ENCODE peak calls at places on chromosomes 11 and 22, in six cellular contexts. D is small intestine; S is transverse colon; A is NT2/D1; U is foreskin fibroblast; Q is naive thymus-derived CD4-positive, alpha-beta T cell. E is an unnamed sample.

GRCh38 chr11:102010776-102011500 is 36.3 kb upstream of the CFAP300 start:
- DNase-seq in D (peak; percentile 86), A (peak; percentile 85), U (peak; percentile 85), S (peak; percentile 79), Q (no peak), E (peak; percentile 79)

GRCh38 chr11:838441-839279 is 3.7 kb downstream of the POLR2L start:
- DNase-seq in U (peak; percentile 62), D (peak; percentile 67), A (no peak), Q (no peak), S (peak; percentile 40), E (no peak)

GRCh38 chr11:64097468-64098317 is 62.0 kb downstream of the FLRT1 start:
- DNase-seq in U (no peak), D (no peak), A (no peak), Q (no peak), S (no peak), E (no peak)

GRCh38 chr22:42716649-42717127 is 4.0 kb downstream of the A4GALT start:
- DNase-seq in S (peak; percentile 50), U (no peak), A (no peak), Q (no peak), D (no peak), E (no peak)

GRCh38 chr11:38019072-38019775 is 1421.2 kb upstream of the RAG2 start:
- DNase-seq in D (no peak), U (no peak), Q (no peak), A (peak; percentile 6), S (no peak), E (peak; percentile 41)

GRCh38 chr11:101030692-101031091 is 98.9 kb downstream of the PGR start:
- DNase-seq in D (no peak), S (no peak), U (no peak), A (no peak), Q (no peak), E (no peak)

GRCh38 chr22:49023879-49024774 is 803.5 kb downstream of the BRD1 start:
- DNase-seq in S (no peak), A (no peak), Q (no peak), D (no peak), U (no peak), E (no peak)

GRCh38 chr22:42792909-42793847 is 63.9 kb downstream of the ARFGAP3 start:
- DNase-seq in D (no peak), Q (no peak), A (no peak), U (no peak), S (no peak), E (no peak)

GRCh38 chr22:23184764-23185113 is 4.4 kb downstream of the BCR start:
- DNase-seq in D (no peak), A (no peak), U (no peak), Q (no peak), S (no peak), E (no peak)

GRCh38 chr11:65381721-65382035 is 768 bp downstream of the SLC25A45 start:
- DNase-seq in Q (no peak), D (peak; percentile 94), S (no peak), U (peak; percentile 41), A (no peak), E (peak; percentile 68)

GRCh38 chr11:115912484-115912945 is 408.3 kb upstream of the CADM1 start:
- DNase-seq in Q (no peak), S (no peak), U (no peak), A (no peak), D (peak; percentile 16), E (no peak)

GRCh38 chr11:66220566-66220935 is 47.9 kb upstream of the RAB1B start:
- DNase-seq in Q (no peak), U (no peak), A (no peak), D (no peak), S (no peak), E (no peak)

GRCh38 chr11:68256331-68256741 is 15.4 kb downstream of the C11orf24 start:
- DNase-seq in S (no peak), Q (no peak), A (no peak), D (no peak), U (peak; percentile 40), E (peak; percentile 49)

GRCh38 chr11:21636561-21636960 is 556.3 kb upstream of the ANO5 start:
- DNase-seq in D (no peak), Q (no peak), S (no peak), U (no peak), A (no peak), E (no peak)

GRCh38 chr11:33551051-33551450 is 149.6 kb downstream of the C11orf91 start:
- DNase-seq in S (no peak), U (no peak), Q (no peak), D (no peak), A (no peak), E (no peak)

GRCh38 chr11:16780698-16781550 is 42.5 kb downstream of the C11orf58 start:
- DNase-seq in S (no peak), Q (no peak), A (no peak), D (no peak), U (no peak), E (no peak)

GRCh38 chr22:18154821-18155390 is 4.9 kb downstream of the USP18 start:
- DNase-seq in D (no peak), A (no peak), U (no peak), S (no peak), Q (no peak), E (no peak)

GRCh38 chr11:45182902-45183301 is 36.5 kb downstream of the PRDM11 start:
- DNase-seq in U (peak; percentile 26), D (peak; percentile 53), S (peak; percentile 51), A (no peak), Q (no peak), E (peak; percentile 56)

GRCh38 chr11:32821917-32822560 is 7.7 kb upstream of the PRRG4 start:
- DNase-seq in U (no peak), Q (no peak), A (no peak), S (no peak), D (no peak), E (no peak)

GRCh38 chr22:45468872-45469572 is 33.7 kb upstream of the FBLN1 start:
- DNase-seq in D (no peak), Q (no peak), U (peak; percentile 85), S (no peak), A (no peak), E (peak; percentile 62)

GRCh38 chr11:45336136-45336535 is 50.0 kb upstream of the SYT13 start:
- DNase-seq in D (no peak), U (no peak), A (no peak), Q (no peak), S (no peak), E (no peak)

GRCh38 chr11:93969925-93970922 is 50.9 kb upstream of the HEPHL1 start:
- DNase-seq in D (no peak), Q (no peak), S (no peak), U (no peak), A (no peak), E (no peak)

GRCh38 chr11:122883682-122883981 is 1.1 kb downstream of the JHY start:
- DNase-seq in S (no peak), U (no peak), Q (no peak), A (no peak), D (no peak), E (no peak)

GRCh38 chr22:49763138-49763537 is 64.5 kb downstream of the BRD1 start:
- DNase-seq in A (no peak), U (no peak), S (peak; percentile 3), Q (peak; percentile 16), D (no peak), E (no peak)

GRCh38 chr22:39908737-39909136 is 7.9 kb downstream of the GRAP2 start:
- DNase-seq in U (peak; percentile 16), S (no peak), A (no peak), D (no peak), Q (no peak), E (peak; percentile 24)

GRCh38 chr11:120662071-120662611 is 150.6 kb downstream of the GRIK4 start:
- DNase-seq in A (no peak), U (no peak), D (no peak), Q (no peak), S (no peak), E (no peak)

GRCh38 chr11:129853508-129854228 is 38.0 kb downstream of the TMEM45B start:
- DNase-seq in S (peak; percentile 86), D (peak; percentile 71), U (no peak), Q (peak; percentile 34), A (no peak), E (peak; percentile 58)

GRCh38 chr11:128574576-128575011 is 12.8 kb downstream of the ETS1 start:
- DNase-seq in Q (no peak), S (no peak), A (no peak), U (no peak), D (no peak), E (no peak)

GRCh38 chr22:36726007-36726380 is 22.4 kb upstream of the CACNG2 start:
- DNase-seq in Q (no peak), A (no peak), D (no peak), U (no peak), S (no peak), E (no peak)

GRCh38 chr11:2673871-2674471 is 25.8 kb downstream of the KCNQ1OT1 start:
- DNase-seq in A (no peak), D (no peak), S (no peak), Q (no peak), U (no peak), E (no peak)

GRCh38 chr22:44071760-44072159 is 47.7 kb downstream of the PARVB start:
- DNase-seq in S (no peak), D (no peak), U (no peak), A (no peak), Q (no peak), E (no peak)

GRCh38 chr22:27217154-27217553 is 559.8 kb downstream of the MIAT start:
- DNase-seq in A (no peak), U (no peak), Q (no peak), D (no peak), S (no peak), E (no peak)

GRCh38 chr11:20762980-20763379 is 93.6 kb downstream of the NELL1 start:
- DNase-seq in D (no peak), U (no peak), Q (no peak), A (no peak), S (no peak), E (no peak)

GRCh38 chr22:48756146-48757111 is 1071.2 kb downstream of the BRD1 start:
- DNase-seq in A (no peak), Q (peak; percentile 8), U (no peak), S (peak; percentile 1), D (no peak), E (no peak)

GRCh38 chr11:11211888-11212287 is 141.2 kb downstream of the CSNK2A3 start:
- DNase-seq in Q (no peak), D (no peak), A (no peak), S (no peak), U (no peak), E (no peak)
- H3K4me3 ChIP-seq in Q (no peak overlapping the region), D (no peak overlapping the region), A (no peak overlapping the region), S (no peak overlapping the region), U (no peak overlapping the region), E (no peak overlapping the region)

GRCh38 chr11:76292583-76293188 is 86.4 kb upstream of the WNT11 start:
- DNase-seq in U (no peak), Q (no peak), S (no peak), D (no peak), A (no peak), E (no peak)
- H3K4me3 ChIP-seq in U (no peak overlapping the region), Q (no peak overlapping the region), S (no peak overlapping the region), D (no peak overlapping the region), A (no peak overlapping the region), E (no peak overlapping the region)

GRCh38 chr11:86948733-86949132 is 6.5 kb downstream of the FZD4 start:
- DNase-seq in A (no peak), D (no peak), Q (no peak), S (no peak), U (no peak), E (no peak)
- H3K4me3 ChIP-seq in A (no peak overlapping the region), D (no peak overlapping the region), Q (no peak overlapping the region), S (no peak overlapping the region), U (no peak overlapping the region), E (no peak overlapping the region)

GRCh38 chr11:19196458-19196857 is 5.3 kb downstream of the CSRP3 start:
- DNase-seq in Q (no peak), U (no peak), D (peak; percentile 30), A (no peak), S (peak; percentile 53), E (no peak)
- H3K4me3 ChIP-seq in Q (no peak overlapping the region), U (no peak overlapping the region), D (no peak overlapping the region), A (no peak overlapping the region), S (no peak overlapping the region), E (no peak overlapping the region)